ENCODE peak calls at places on chromosomes 12 and 14, in five cellular contexts. One of them, this sample, is unnamed.

GRCh38 chr14:34461334-34462131 is 507 bp downstream of the SPTSSA start:
- DNase-seq in heart left ventricle: peak; percentile 37
- DNase-seq in PC-3: peak; percentile 56
- DNase-seq in A549: peak; percentile 73
- DNase-seq in suprapubic skin: peak; percentile 74
- DNase-seq in this sample: no peak

GRCh38 chr12:89225808-89226368 is 126.4 kb downstream of the DUSP6 start:
- DNase-seq in heart left ventricle: peak; percentile 9
- DNase-seq in PC-3: peak; percentile 99
- DNase-seq in A549: peak; percentile 32
- DNase-seq in suprapubic skin: no peak
- DNase-seq in this sample: no peak

GRCh38 chr12:87967871-87968270 is 61.3 kb downstream of the C12orf50 start:
- DNase-seq in heart left ventricle: no peak
- DNase-seq in PC-3: no peak
- DNase-seq in A549: no peak
- DNase-seq in suprapubic skin: no peak
- DNase-seq in this sample: no peak

GRCh38 chr12:3119192-3119744 is 42.1 kb downstream of the TSPAN9 start:
- DNase-seq in heart left ventricle: no peak
- DNase-seq in PC-3: no peak
- DNase-seq in A549: no peak
- DNase-seq in suprapubic skin: no peak
- DNase-seq in this sample: no peak

GRCh38 chr14:92511472-92512247 is 1.9 kb upstream of the RIN3 start:
- DNase-seq in heart left ventricle: peak; percentile 39
- DNase-seq in PC-3: peak; percentile 87
- DNase-seq in A549: peak; percentile 92
- DNase-seq in suprapubic skin: no peak
- DNase-seq in this sample: no peak

GRCh38 chr12:45273717-45274271 is 57.9 kb downstream of the ANO6 start:
- DNase-seq in heart left ventricle: peak; percentile 36
- DNase-seq in PC-3: peak; percentile 92
- DNase-seq in A549: peak; percentile 91
- DNase-seq in suprapubic skin: peak; percentile 59
- DNase-seq in this sample: no peak

GRCh38 chr14:23160924-23161522 is 22.4 kb downstream of the SLC7A8 start:
- DNase-seq in heart left ventricle: no peak
- DNase-seq in PC-3: peak; percentile 62
- DNase-seq in A549: peak; percentile 11
- DNase-seq in suprapubic skin: peak; percentile 68
- DNase-seq in this sample: no peak

GRCh38 chr14:49879683-49880204 is 13.1 kb upstream of the ARF6 start:
- DNase-seq in heart left ventricle: peak; percentile 27
- DNase-seq in PC-3: peak; percentile 80
- DNase-seq in A549: peak; percentile 89
- DNase-seq in suprapubic skin: no peak
- DNase-seq in this sample: no peak

GRCh38 chr12:28767836-28768348 is 381.2 kb upstream of the FAR2 start:
- DNase-seq in heart left ventricle: no peak
- DNase-seq in PC-3: no peak
- DNase-seq in A549: no peak
- DNase-seq in suprapubic skin: no peak
- DNase-seq in this sample: no peak

GRCh38 chr12:124097681-124098080 is 124.7 kb downstream of the ZNF664 start:
- DNase-seq in heart left ventricle: no peak
- DNase-seq in PC-3: no peak
- DNase-seq in A549: no peak
- DNase-seq in suprapubic skin: no peak
- DNase-seq in this sample: no peak

GRCh38 chr12:30437616-30438015 is 258.1 kb downstream of the IPO8 start:
- DNase-seq in heart left ventricle: no peak
- DNase-seq in PC-3: no peak
- DNase-seq in A549: no peak
- DNase-seq in suprapubic skin: no peak
- DNase-seq in this sample: no peak

GRCh38 chr14:99338313-99338712 is 66.3 kb upstream of the BCL11B start:
- DNase-seq in heart left ventricle: no peak
- DNase-seq in PC-3: no peak
- DNase-seq in A549: no peak
- DNase-seq in suprapubic skin: no peak
- DNase-seq in this sample: no peak

GRCh38 chr12:56193025-56193578 is 3.8 kb upstream of the SMARCC2 start:
- DNase-seq in heart left ventricle: peak; percentile 75
- DNase-seq in PC-3: peak; percentile 96
- DNase-seq in A549: peak; percentile 91
- DNase-seq in suprapubic skin: peak; percentile 84
- DNase-seq in this sample: no peak

GRCh38 chr14:98428483-98428994 is 843.5 kb downstream of the BCL11B start:
- DNase-seq in heart left ventricle: no peak
- DNase-seq in PC-3: no peak
- DNase-seq in A549: no peak
- DNase-seq in suprapubic skin: no peak
- DNase-seq in this sample: no peak

GRCh38 chr14:45641541-45641940 is 388.5 kb upstream of the MIS18BP1 start:
- DNase-seq in heart left ventricle: no peak
- DNase-seq in PC-3: no peak
- DNase-seq in A549: no peak
- DNase-seq in suprapubic skin: no peak
- DNase-seq in this sample: no peak

GRCh38 chr12:76256904-76257303 is 91.3 kb downstream of the BBS10 start:
- DNase-seq in heart left ventricle: no peak
- DNase-seq in PC-3: no peak
- DNase-seq in A549: no peak
- DNase-seq in suprapubic skin: no peak
- DNase-seq in this sample: no peak

GRCh38 chr12:100391856-100392255 is 35.0 kb downstream of the SLC17A8 start:
- DNase-seq in heart left ventricle: no peak
- DNase-seq in PC-3: peak; percentile 54
- DNase-seq in A549: peak; percentile 47
- DNase-seq in suprapubic skin: no peak
- DNase-seq in this sample: no peak

GRCh38 chr12:103928736-103929050 is 1.5 kb upstream of the HSP90B1 start:
- DNase-seq in heart left ventricle: no peak
- DNase-seq in PC-3: no peak
- DNase-seq in A549: no peak
- DNase-seq in suprapubic skin: no peak
- DNase-seq in this sample: peak; percentile 58

GRCh38 chr14:34713122-34713680 is 1.2 kb downstream of the CFL2 start:
- DNase-seq in heart left ventricle: no peak
- DNase-seq in PC-3: no peak
- DNase-seq in A549: no peak
- DNase-seq in suprapubic skin: no peak
- DNase-seq in this sample: no peak

GRCh38 chr12:130804216-130804615 is 34.8 kb downstream of the STX2 start:
- DNase-seq in heart left ventricle: no peak
- DNase-seq in PC-3: peak; percentile 39
- DNase-seq in A549: no peak
- DNase-seq in suprapubic skin: no peak
- DNase-seq in this sample: no peak

GRCh38 chr14:49766839-49767238 is 1.1 kb upstream of the KLHDC2 start:
- DNase-seq in heart left ventricle: no peak
- DNase-seq in PC-3: no peak
- DNase-seq in A549: no peak
- DNase-seq in suprapubic skin: no peak
- DNase-seq in this sample: no peak

GRCh38 chr14:76201162-76201561 is 49.4 kb downstream of the GPATCH2L start:
- DNase-seq in heart left ventricle: no peak
- DNase-seq in PC-3: peak; percentile 91
- DNase-seq in A549: peak; percentile 54
- DNase-seq in suprapubic skin: no peak
- DNase-seq in this sample: no peak

GRCh38 chr14:67491741-67492504 is 3.4 kb upstream of the TMEM229B start:
- DNase-seq in heart left ventricle: peak; percentile 21
- DNase-seq in PC-3: no peak
- DNase-seq in A549: no peak
- DNase-seq in suprapubic skin: no peak
- DNase-seq in this sample: no peak

GRCh38 chr14:88129306-88130056 is 124.5 kb downstream of the GPR65 start:
- DNase-seq in heart left ventricle: peak; percentile 19
- DNase-seq in PC-3: peak; percentile 77
- DNase-seq in A549: peak; percentile 32
- DNase-seq in suprapubic skin: no peak
- DNase-seq in this sample: no peak

GRCh38 chr14:34251662-34252061 is 210.4 kb downstream of the SPTSSA start:
- DNase-seq in heart left ventricle: peak; percentile 16
- DNase-seq in PC-3: no peak
- DNase-seq in A549: no peak
- DNase-seq in suprapubic skin: no peak
- DNase-seq in this sample: no peak

GRCh38 chr14:53187921-53188463 is 34.9 kb upstream of the DDHD1 start:
- DNase-seq in heart left ventricle: no peak
- DNase-seq in PC-3: no peak
- DNase-seq in A549: no peak
- DNase-seq in suprapubic skin: no peak
- DNase-seq in this sample: no peak

GRCh38 chr14:90995785-90996184 is 64.7 kb downstream of the RPS6KA5 start:
- DNase-seq in heart left ventricle: no peak
- DNase-seq in PC-3: peak; percentile 33
- DNase-seq in A549: no peak
- DNase-seq in suprapubic skin: no peak
- DNase-seq in this sample: no peak

DNA sequence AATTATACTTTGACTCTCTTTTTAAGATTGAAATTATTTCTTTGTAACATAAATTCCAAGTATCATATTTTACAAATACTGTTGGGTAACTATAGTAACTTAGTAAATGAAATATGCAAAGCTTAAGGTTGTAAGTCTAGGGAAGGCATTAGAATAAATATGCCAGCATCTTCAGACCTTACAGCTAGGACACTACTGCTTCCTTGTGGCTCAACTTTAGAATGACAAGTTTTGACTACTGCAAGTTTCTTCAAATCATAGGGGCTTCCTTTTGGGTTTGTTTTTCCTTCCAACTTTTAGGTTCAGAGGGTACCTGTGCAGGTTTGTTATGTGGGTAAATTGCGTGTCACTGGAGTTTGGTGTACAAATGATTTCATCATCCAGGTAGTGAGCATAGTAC is 17.7 kb upstream of the ANP32D start:
- DNase-seq in heart left ventricle: no peak
- DNase-seq in PC-3: peak; percentile 58
- DNase-seq in A549: peak; percentile 50
- DNase-seq in suprapubic skin: no peak
- DNase-seq in this sample: no peak
- TF ChIP-seq CTCF in heart left ventricle: peak; percentile 54
- TF ChIP-seq CTCF in PC-3: peak; percentile 72
- TF ChIP-seq CTCF in A549: peak; percentile 17
- TF ChIP-seq CTCF in suprapubic skin: no peak
- TF ChIP-seq CTCF in this sample: no peak

DNA sequence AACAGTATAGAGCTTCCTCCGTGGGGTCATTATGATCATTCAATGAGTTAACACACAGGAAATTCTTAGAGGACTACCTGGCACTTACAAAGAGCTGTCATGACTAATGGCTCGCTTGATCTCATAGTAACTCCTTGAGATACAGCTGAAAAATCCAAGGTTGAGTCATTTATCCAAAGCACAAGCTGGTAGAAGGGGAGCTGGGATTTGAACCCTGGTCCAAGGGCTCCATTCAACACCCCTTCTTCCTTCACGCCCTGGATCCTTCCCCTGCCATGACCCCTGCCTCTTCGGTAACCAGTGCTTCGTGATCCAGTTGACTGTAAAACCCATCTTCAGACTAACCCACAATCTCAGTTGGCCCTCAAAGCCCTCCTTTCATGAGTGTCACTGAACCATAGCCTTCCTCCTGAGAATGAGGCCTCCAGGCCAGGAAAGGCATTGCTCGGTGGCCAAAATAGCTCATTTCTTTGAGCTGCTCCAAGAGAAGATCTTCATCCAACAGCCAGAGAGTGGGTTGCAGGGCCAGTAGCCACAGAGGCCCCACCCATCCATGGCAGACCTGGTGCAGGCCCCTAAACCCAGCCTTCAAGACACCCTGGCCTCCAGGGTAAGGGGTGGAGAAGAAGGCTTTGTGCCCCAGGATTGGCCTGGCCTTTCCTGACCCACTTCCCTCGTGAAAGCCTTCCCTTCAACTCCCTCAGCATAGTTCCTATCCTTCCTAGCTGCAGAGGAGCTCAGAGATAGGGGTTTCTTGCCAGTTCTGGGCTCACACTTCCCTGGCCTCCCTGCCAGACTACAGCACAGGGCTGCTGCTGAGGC is 7.7 kb downstream of the ZFP36L1 start:
- DNase-seq in heart left ventricle: no peak
- DNase-seq in PC-3: peak; percentile 87
- DNase-seq in A549: peak; percentile 87
- DNase-seq in suprapubic skin: peak; percentile 62
- DNase-seq in this sample: no peak
- TF ChIP-seq CTCF in heart left ventricle: no peak
- TF ChIP-seq CTCF in PC-3: no peak
- TF ChIP-seq CTCF in A549: no peak
- TF ChIP-seq CTCF in suprapubic skin: no peak
- TF ChIP-seq CTCF in this sample: no peak

GRCh38 chr12:80100566-80100965 is 1.2 kb downstream of the OTOGL start:
- DNase-seq in heart left ventricle: no peak
- DNase-seq in PC-3: peak; percentile 11
- DNase-seq in A549: no peak
- DNase-seq in suprapubic skin: no peak
- DNase-seq in this sample: no peak

GRCh38 chr12:80101126-80101525 is 1.8 kb downstream of the OTOGL start:
- DNase-seq in heart left ventricle: no peak
- DNase-seq in PC-3: peak; percentile 21
- DNase-seq in A549: no peak
- DNase-seq in suprapubic skin: no peak
- DNase-seq in this sample: no peak

DNA sequence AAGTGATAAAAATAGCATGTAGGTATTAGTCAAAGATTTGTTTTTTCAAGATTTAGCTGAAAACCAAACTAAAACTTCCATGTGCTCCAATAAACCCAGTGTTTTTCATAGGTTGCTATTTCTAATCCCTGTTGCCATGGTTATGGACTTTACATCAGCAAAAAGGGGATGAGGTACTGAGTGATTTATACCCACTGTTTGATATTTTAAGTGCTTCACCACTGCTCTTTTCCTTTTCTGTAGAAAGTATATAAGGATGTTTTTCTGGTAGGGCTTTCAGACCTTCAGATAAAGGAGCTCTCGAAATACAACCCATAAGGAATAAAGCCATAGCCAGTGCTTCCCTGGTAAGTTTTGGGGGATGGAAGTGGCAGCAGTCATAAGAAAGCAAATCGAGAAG is at the start of gene OTOGL:
- DNase-seq in heart left ventricle: no peak
- DNase-seq in PC-3: no peak
- DNase-seq in A549: no peak
- DNase-seq in suprapubic skin: no peak
- DNase-seq in this sample: no peak
- TF ChIP-seq CTCF in heart left ventricle: no peak
- TF ChIP-seq CTCF in PC-3: no peak
- TF ChIP-seq CTCF in A549: no peak
- TF ChIP-seq CTCF in suprapubic skin: no peak
- TF ChIP-seq CTCF in this sample: no peak

GRCh38 chr12:7322599-7322998 is 18.7 kb downstream of the ACSM4 start:
- DNase-seq in heart left ventricle: no peak
- DNase-seq in PC-3: no peak
- DNase-seq in A549: no peak
- DNase-seq in suprapubic skin: no peak
- DNase-seq in this sample: no peak

GRCh38 chr12:7321624-7322023 is 17.8 kb downstream of the ACSM4 start:
- DNase-seq in heart left ventricle: no peak
- DNase-seq in PC-3: no peak
- DNase-seq in A549: no peak
- DNase-seq in suprapubic skin: no peak
- DNase-seq in this sample: no peak

GRCh38 chr12:7324176-7324575 is 20.3 kb downstream of the ACSM4 start:
- DNase-seq in heart left ventricle: no peak
- DNase-seq in PC-3: no peak
- DNase-seq in A549: no peak
- DNase-seq in suprapubic skin: no peak
- DNase-seq in this sample: no peak

GRCh38 chr12:7319934-7320333 is 16.1 kb downstream of the ACSM4 start:
- DNase-seq in heart left ventricle: no peak
- DNase-seq in PC-3: peak; percentile 25
- DNase-seq in A549: no peak
- DNase-seq in suprapubic skin: no peak
- DNase-seq in this sample: no peak
- TF ChIP-seq CTCF in heart left ventricle: no peak
- TF ChIP-seq CTCF in PC-3: peak; percentile 40
- TF ChIP-seq CTCF in A549: no peak
- TF ChIP-seq CTCF in suprapubic skin: no peak
- TF ChIP-seq CTCF in this sample: no peak